ENCODE peak calls at places on chromosomes 6 and 20, in four cellular contexts. K, G, F and L are unnamed samples.
A peak's percentile ranks its signal among the peaks of the same experiment; 100 is the strongest.

GRCh38 chr6:169986848-169987498 is 235.6 kb downstream of the ERMARD start:
- DNase-seq in K (no peak), G (no peak), F (no peak), L (no peak)

GRCh38 chr20:1460275-1460674 is 6.4 kb downstream of the NSFL1C start:
- DNase-seq in K (no peak), G (no peak), F (no peak), L (no peak)

GRCh38 chr20:35561268-35561667 is 19.4 kb downstream of the ERGIC3 start:
- DNase-seq in K (no peak), G (no peak), F (peak; percentile 83), L (peak; percentile 35)

GRCh38 chr6:45054610-45055009 is 273.5 kb upstream of the RUNX2 start:
- DNase-seq in K (no peak), G (no peak), F (no peak), L (no peak)

GRCh38 chr6:33589723-33590530 is 9.9 kb upstream of the BAK1 start:
- DNase-seq in K (no peak), G (no peak), F (peak; percentile 99), L (no peak)

GRCh38 chr6:34143884-34144580 is 1.9 kb downstream of the GRM4 start:
- DNase-seq in K (no peak), G (no peak), F (peak; percentile 43), L (no peak)

GRCh38 chr6:14380421-14380820 is 262.8 kb downstream of the CD83 start:
- DNase-seq in K (no peak), G (no peak), F (no peak), L (no peak)

GRCh38 chr6:83463886-83464285 is 33.0 kb upstream of the ME1 start:
- DNase-seq in K (no peak), G (no peak), F (peak; percentile 8), L (no peak)

GRCh38 chr6:37802810-37803209 is 16.7 kb upstream of the ZFAND3 start:
- DNase-seq in K (no peak), G (no peak), F (no peak), L (no peak)

GRCh38 chr20:9685011-9685410 is 153.9 kb downstream of the PAK5 start:
- DNase-seq in K (no peak), G (no peak), F (no peak), L (no peak)

GRCh38 chr6:69848552-69848951 is 17.8 kb upstream of the COL19A1 start:
- DNase-seq in K (no peak), G (no peak), F (no peak), L (no peak)

GRCh38 chr6:110681543-110682459 is 133.5 kb downstream of the CDK19 start:
- DNase-seq in K (no peak), G (no peak), F (no peak), L (no peak)

GRCh38 chr6:30325873-30326445 is 768 bp upstream of the TRIM39 start:
- DNase-seq in K (peak; percentile 57), G (no peak), F (peak; percentile 68), L (no peak)

GRCh38 chr6:73585566-73586415 is 65.0 kb upstream of the EEF1A1 start:
- DNase-seq in K (no peak), G (no peak), F (peak; percentile 87), L (peak; percentile 81)

GRCh38 chr20:17077030-17077429 is 149.8 kb upstream of the PCSK2 start:
- DNase-seq in K (no peak), G (no peak), F (no peak), L (no peak)